ENCODE peak calls at places on chromosomes 11 and 22, in seven cellular contexts. B, P, C, Y, M, F and X are unnamed samples.

GRCh38 chr11:76314741-76315090 is 66.2 kb downstream of the THAP12 start:
- DNase-seq in B (peak), P (no peak), C (no peak), Y (no peak), M (no peak), F (no peak), X (peak)

GRCh38 chr11:61727401-61727811 is 25.0 kb upstream of the MYRF start:
- DNase-seq in B (no peak), P (no peak), C (no peak), Y (no peak), M (no peak), F (no peak), X (no peak)

GRCh38 chr11:77130763-77131513 is 2.9 kb downstream of the MYO7A start:
- DNase-seq in B (no peak), P (no peak), C (no peak), Y (no peak), M (peak), F (no peak), X (no peak)

GRCh38 chr22:41565403-41566054 is 4.7 kb downstream of the CSDC2 start:
- DNase-seq in B (peak), P (peak), C (no peak), Y (no peak), M (peak), F (peak), X (peak)

GRCh38 chr22:32753591-32753990 is 47.9 kb upstream of the TIMP3 start:
- DNase-seq in B (no peak), P (no peak), C (no peak), Y (no peak), M (no peak), F (no peak), X (no peak)

GRCh38 chr11:75931124-75931523 is 116.1 kb downstream of the UVRAG start:
- DNase-seq in B (peak), P (no peak), C (no peak), Y (no peak), M (no peak), F (no peak), X (peak)

GRCh38 chr11:117546431-117547160 is 218.9 kb downstream of the CEP164 start:
- DNase-seq in B (no peak), P (no peak), C (no peak), Y (peak), M (no peak), F (no peak), X (no peak)

GRCh38 chr11:113147249-113147648 is 167.1 kb upstream of the TTC12 start:
- DNase-seq in B (no peak), P (no peak), C (no peak), Y (no peak), M (no peak), F (peak), X (no peak)

GRCh38 chr22:36853407-36854099 is 7.3 kb upstream of the NCF4 start:
- DNase-seq in B (peak), P (peak), C (peak), Y (peak), M (peak), F (peak), X (no peak)